ENCODE peak calls at places on chromosome 7, in nine cellular contexts. A is uterus; I is IMR-90; X is CD8-positive, alpha-beta memory T cell; Y is CD4-positive, CD25-positive, alpha-beta regulatory T cell; Z is CD8-positive, alpha-beta T cell; P is A673; R is Panc1; L is upper lobe of left lung. D is an unnamed sample. For H3K27me3 and H3K9me3, the result is how much of the 10 kb centered on the place peaks cover.

GRCh38 chr7:93836111-93836510 is 54.4 kb downstream of the TFPI2 start:
- DNase-seq in R (no peak), Y (no peak), Z (no peak), L (no peak), P (no peak), I (no peak), A (no peak), X (no peak), D (no peak)

GRCh38 chr7:25073451-25073850 is 51.6 kb downstream of the CYCS start:
- DNase-seq in I (peak), X (no peak), R (no peak), P (no peak), L (peak), Z (no peak), A (no peak), Y (no peak), D (peak)

GRCh38 chr7:132709971-132710567 is 133.8 kb upstream of the PLXNA4 start:
- DNase-seq in Z (no peak), I (peak), Y (peak), P (peak), L (no peak), X (peak), A (no peak), R (no peak), D (peak)

GRCh38 chr7:22576941-22577927 is 77.2 kb upstream of the STEAP1B start:
- DNase-seq in Y (no peak), A (peak), I (peak), Z (no peak), L (peak), R (no peak), X (no peak), P (peak), D (peak)

GRCh38 chr7:65477326-65477725 is 103.7 kb downstream of the ZNF92 start:
- DNase-seq in Y (no peak), I (peak), P (peak), A (no peak), Z (no peak), L (no peak), X (no peak), R (no peak), D (no peak)

GRCh38 chr7:130332259-130333053 is 12.2 kb upstream of the CPA5 start:
- DNase-seq in A (no peak), X (no peak), Y (no peak), I (no peak), P (no peak), L (no peak), R (no peak), Z (no peak), D (no peak)

GRCh38 chr7:31939076-31939475 is 131.1 kb downstream of the PDE1C start:
- DNase-seq in Y (no peak), Z (no peak), I (no peak), R (no peak), P (no peak), A (no peak), L (no peak), X (no peak), D (no peak)

GRCh38 chr7:137846588-137847417 is at the start of gene DGKI:
- DNase-seq in A (peak), P (peak), I (no peak), L (no peak), X (no peak), Y (no peak), Z (no peak), R (no peak), D (no peak)

GRCh38 chr7:95549818-95550529 is 46.3 kb downstream of the PDK4 start:
- DNase-seq in X (no peak), Z (no peak), P (peak), I (peak), A (peak), Y (no peak), R (peak), L (peak), D (peak)

GRCh38 chr7:68678196-68678595 is 920.1 kb upstream of the AUTS2 start:
- DNase-seq in P (peak), R (no peak), X (no peak), L (no peak), Y (no peak), Z (no peak), I (no peak), A (no peak), D (no peak)

GRCh38 chr7:50556247-50556976 is 8.8 kb downstream of the DDC start:
- DNase-seq in I (no peak), A (no peak), L (no peak), P (no peak), R (no peak), X (no peak), Y (no peak), Z (no peak), D (no peak)

GRCh38 chr7:37342665-37343471 is 105.8 kb downstream of the ELMO1 start:
- DNase-seq in A (no peak), I (no peak), R (no peak), Z (peak), L (peak), Y (peak), P (no peak), X (peak), D (no peak)

GRCh38 chr7:19116121-19117080 is 1.0 kb downstream of the TWIST1 start:
- DNase-seq in P (peak), A (peak), Y (peak), Z (no peak), I (peak), R (no peak), X (no peak), L (no peak), D (no peak)

GRCh38 chr7:23184709-23185354 is 3.0 kb downstream of the NUP42 start:
- DNase-seq in Y (peak), Z (no peak), A (peak), P (peak), X (no peak), R (peak), I (peak), L (no peak), D (no peak)

GRCh38 chr7:78924581-78924980 is 528.9 kb downstream of the MAGI2 start:
- DNase-seq in X (no peak), P (peak), I (peak), A (no peak), Z (no peak), L (no peak), R (no peak), Y (no peak), D (no peak)

GRCh38 chr7:87627634-87627994 is 584 bp upstream of the RUNDC3B start:
- DNase-seq in P (no peak), X (no peak), L (no peak), Z (no peak), I (no peak), Y (no peak), R (no peak), A (no peak), D (no peak)

GRCh38 chr7:77383333-77383740 is 32.8 kb downstream of the GSAP start:
- DNase-seq in X (no peak), Z (no peak), P (no peak), I (peak), L (no peak), A (no peak), R (no peak), Y (no peak), D (no peak)

GRCh38 chr7:100888988-100889760 is at the start of gene UFSP1:
- DNase-seq in X (no peak), A (no peak), Y (no peak), L (no peak), I (no peak), Z (no peak), R (no peak), P (peak), D (no peak)

GRCh38 chr7:50142421-50143113 is 49.5 kb upstream of the ZPBP start:
- DNase-seq in Z (no peak), X (peak), L (no peak), A (no peak), Y (peak), P (peak), R (no peak), I (peak), D (no peak)

GRCh38 chr7:73342645-73343044 is 14.7 kb downstream of the FKBP6 start:
- DNase-seq in I (peak), P (peak), R (peak), Y (no peak), A (peak), Z (no peak), X (no peak), L (no peak), D (peak)

DNA sequence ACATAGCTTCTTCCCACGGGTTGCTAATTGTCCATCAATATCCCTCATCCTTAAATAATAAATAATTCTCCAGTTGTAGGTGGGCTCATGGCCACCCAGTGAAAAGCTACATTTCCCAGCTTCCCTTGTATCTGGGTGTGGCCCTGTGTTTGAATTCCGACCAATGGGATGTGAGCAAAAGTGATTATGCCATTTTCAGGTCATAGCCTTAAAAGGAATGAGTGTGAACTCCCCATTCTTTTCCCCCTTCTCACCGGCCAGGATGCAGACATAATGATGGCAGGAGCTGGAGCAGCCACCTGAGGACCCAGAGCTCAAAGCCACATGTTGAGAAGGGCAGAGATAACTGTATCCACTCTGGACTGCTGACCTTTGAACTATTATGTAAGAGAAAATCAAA is 30.3 kb upstream of the CALU start:
- DNase-seq in R (no peak), A (no peak), Z (no peak), P (no peak), L (no peak), I (no peak), X (no peak), Y (no peak), D (no peak)
- H3K27ac ChIP-seq in R (no peak), A (no peak), Z (no peak), P (no peak), L (no peak), I (no peak), X (no peak), Y (no peak), D (no peak)

GRCh38 chr7:30684351-30684750 is 2.1 kb upstream of the CRHR2 start:
- DNase-seq in P (no peak), R (no peak), L (no peak), A (no peak), X (no peak), Y (no peak), Z (no peak), I (no peak), D (no peak)
- H3K27me3 ChIP-seq in P (half or more), R (under half), L (under half), A (under half), X (under half), Y (under half), Z (under half), I (half or more), D (half or more)

DNA sequence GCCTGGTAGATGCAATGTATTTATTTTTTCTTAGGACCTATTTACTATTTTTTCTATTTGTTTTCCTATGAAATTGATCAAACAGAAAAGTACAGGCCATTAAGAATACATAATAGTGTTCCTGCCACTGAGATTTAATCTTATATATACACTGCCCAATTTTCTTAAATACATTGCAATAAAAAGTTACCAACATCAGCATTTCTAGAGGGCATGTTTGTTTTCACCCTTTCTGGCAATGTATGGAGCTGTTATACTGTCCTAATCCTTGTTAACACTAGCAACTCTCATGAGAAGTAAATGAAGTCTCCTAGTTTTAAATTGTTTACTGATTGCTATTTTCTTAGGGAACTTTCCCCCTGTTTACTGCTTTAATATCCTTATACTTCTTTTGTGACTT is 359.1 kb upstream of the SEMA3A start:
- DNase-seq in A (no peak), L (no peak), P (no peak), X (no peak), R (no peak), Z (no peak), I (no peak), Y (no peak), D (no peak)
- H3K9me3 ChIP-seq in A (under half), L (under half), P (under half), X (under half), R (under half), Z (under half), I (under half), Y (under half), D (under half)

GRCh38 chr7:36154255-36155212 is 1.5 kb downstream of the EEPD1 start:
- DNase-seq in P (no peak), L (no peak), X (no peak), I (no peak), R (no peak), Y (no peak), A (no peak), Z (no peak), D (no peak)
- H3K27ac ChIP-seq in P (no peak), L (peak), X (no peak), I (no peak), R (peak), Y (no peak), A (peak), Z (no peak), D (no peak)